ENCODE peak calls at places on chromosome 6, in ten cellular contexts. I is ovary; S is AG08395; L is NCI-H82; P is GDM1; G is GM20000; T is right cardiac atrium; C is CD8-positive, alpha-beta T cell; N is NCI-H748 treated with DMSO at 0.1 percent for 48 hours; V is GM12865. R is an unnamed sample.

GRCh38 chr6:160297310-160297709 is 38.7 kb upstream of the SLC22A2 start:
- DNase-seq in S (no peak), C (no peak), V (no peak), L (peak; percentile 12), P (no peak), T (no peak), N (no peak), I (no peak), G (no peak), R (no peak)

GRCh38 chr6:15032015-15032414 is 213.9 kb upstream of the JARID2 start:
- DNase-seq in P (no peak), I (no peak), T (no peak), L (no peak), V (no peak), C (no peak), S (no peak), N (no peak), G (no peak), R (no peak)

GRCh38 chr6:36915599-36915998 is 29.8 kb downstream of the C6orf89 start:
- DNase-seq in T (no peak), I (no peak), G (no peak), C (no peak), V (no peak), S (no peak), N (no peak), P (no peak), L (no peak), R (no peak)

GRCh38 chr6:31729979-31730630 is 1.0 kb upstream of the DDAH2 start:
- DNase-seq in G (peak; percentile 80), N (peak; percentile 77), T (peak; percentile 94), C (peak; percentile 74), V (peak; percentile 78), P (peak; percentile 82), S (peak; percentile 90), I (peak; percentile 96), L (peak; percentile 93), R (peak; percentile 86)

GRCh38 chr6:9914951-9915350 is 499.9 kb downstream of the TFAP2A start:
- DNase-seq in G (no peak), S (no peak), L (no peak), T (no peak), N (no peak), C (no peak), V (no peak), I (no peak), P (no peak), R (no peak)

GRCh38 chr6:30156262-30156599 is 4.8 kb downstream of the TRIM10 start:
- DNase-seq in C (no peak), S (peak; percentile 39), P (no peak), I (no peak), N (no peak), V (no peak), L (no peak), T (peak; percentile 72), G (no peak), R (no peak)

GRCh38 chr6:34196116-34196832 is 40.4 kb upstream of the HMGA1 start:
- DNase-seq in V (peak; percentile 88), P (peak; percentile 85), N (peak; percentile 68), T (peak; percentile 86), C (peak; percentile 96), S (peak; percentile 92), G (peak; percentile 92), I (peak; percentile 87), L (peak; percentile 81), R (peak; percentile 93)

GRCh38 chr6:75211920-75212590 is 6.2 kb upstream of the COL12A1 start:
- DNase-seq in P (no peak), G (no peak), L (no peak), T (no peak), S (no peak), C (no peak), V (no peak), N (no peak), I (no peak), R (no peak)

GRCh38 chr6:3137057-3137777 is 18.7 kb downstream of the BPHL start:
- DNase-seq in S (peak; percentile 20), L (no peak), P (no peak), T (no peak), G (no peak), V (no peak), C (no peak), I (no peak), N (no peak), R (no peak)

GRCh38 chr6:4637691-4638433 is 138.3 kb upstream of the CDYL start:
- DNase-seq in V (peak; percentile 69), P (no peak), S (peak; percentile 67), G (peak; percentile 15), I (no peak), T (no peak), N (no peak), C (no peak), L (no peak), R (peak; percentile 54)

GRCh38 chr6:52254731-52255378 is 10.6 kb upstream of the IL17F start:
- DNase-seq in C (no peak), P (no peak), T (no peak), I (no peak), L (no peak), G (no peak), N (no peak), V (peak; percentile 43), S (no peak), R (no peak)

GRCh38 chr6:39724787-39725631 is at the start of gene KIF6:
- DNase-seq in I (peak; percentile 95), G (peak; percentile 98), C (peak; percentile 73), N (peak; percentile 94), T (peak; percentile 95), S (peak; percentile 99), P (no peak), V (peak; percentile 94), L (peak; percentile 98), R (peak; percentile 97)

GRCh38 chr6:41655706-41656668 is 17.7 kb downstream of the MDFI start:
- DNase-seq in T (no peak), G (no peak), C (no peak), P (peak; percentile 38), N (no peak), V (no peak), I (no peak), S (no peak), L (no peak), R (no peak)

GRCh38 chr6:40587240-40588069 is at the start of gene LRFN2:
- DNase-seq in T (peak; percentile 71), P (peak; percentile 17), I (peak; percentile 83), S (peak; percentile 81), V (peak; percentile 68), G (peak; percentile 89), L (peak; percentile 90), N (peak; percentile 83), C (peak; percentile 62), R (peak; percentile 85)